ENCODE peak calls at places on chromosomes 11 and 22, in ten cellular contexts. F is CD4-positive, alpha-beta T cell; I is ureter; Z is nephron progenitor cell; H is T-helper 22 cell; N is colonic mucosa; W is T-helper 1 cell; E is hepatocyte; R is HFF-Myc; G is iPS-NIHi11. A is an unnamed sample.

GRCh38 chr11:86896486-86896885 is 58.7 kb downstream of the FZD4 start:
- DNase-seq in F (no peak), I (no peak), Z (no peak), H (no peak), N (no peak), W (no peak), E (no peak), R (peak; percentile 69), G (no peak), A (no peak)

GRCh38 chr11:124865902-124866851 is 945 bp downstream of the ROBO3 start:
- DNase-seq in F (no peak), I (no peak), Z (peak; percentile 81), H (peak; percentile 9), N (peak; percentile 47), W (no peak), E (peak; percentile 71), R (no peak), G (peak; percentile 81), A (no peak)

GRCh38 chr22:28283025-28283654 is 364.1 kb upstream of the PITPNB start:
- DNase-seq in F (no peak), I (no peak), Z (no peak), H (no peak), N (no peak), W (no peak), E (no peak), R (no peak), G (no peak), A (no peak)

GRCh38 chr22:28034760-28035401 is 115.8 kb upstream of the PITPNB start:
- DNase-seq in F (peak; percentile 25), I (peak; percentile 79), Z (no peak), H (no peak), N (peak; percentile 39), W (no peak), E (peak; percentile 54), R (peak; percentile 44), G (no peak), A (no peak)

GRCh38 chr22:48700566-48701295 is 1126.9 kb downstream of the BRD1 start:
- DNase-seq in F (no peak), I (no peak), Z (no peak), H (no peak), N (no peak), W (no peak), E (no peak), R (no peak), G (no peak), A (no peak)

GRCh38 chr11:86218125-86219081 is 26.1 kb upstream of the EED start:
- DNase-seq in F (peak; percentile 26), I (peak; percentile 75), Z (peak; percentile 65), H (peak; percentile 11), N (peak; percentile 83), W (no peak), E (peak; percentile 83), R (peak; percentile 51), G (peak; percentile 83), A (no peak)

GRCh38 chr11:126310992-126311310 is 7.1 kb downstream of the DCPS start:
- DNase-seq in F (no peak), I (no peak), Z (no peak), H (no peak), N (no peak), W (no peak), E (no peak), R (no peak), G (no peak), A (no peak)

GRCh38 chr22:29048822-29049654 is 12.6 kb downstream of the C22orf31 start:
- DNase-seq in F (no peak), I (no peak), Z (no peak), H (no peak), N (no peak), W (no peak), E (no peak), R (no peak), G (no peak), A (no peak)

GRCh38 chr11:103326070-103326794 is 217.0 kb downstream of the DYNC2H1 start:
- DNase-seq in F (no peak), I (no peak), Z (peak; percentile 44), H (no peak), N (peak; percentile 32), W (no peak), E (peak; percentile 69), R (peak; percentile 65), G (peak; percentile 77), A (no peak)

GRCh38 chr11:2991477-2992233 is 474 bp downstream of the NAP1L4 start:
- DNase-seq in F (no peak), I (no peak), Z (no peak), H (no peak), N (peak; percentile 54), W (no peak), E (peak; percentile 85), R (no peak), G (peak; percentile 84), A (no peak)

GRCh38 chr11:132055296-132055695 is 684.9 kb downstream of the NTM start:
- DNase-seq in F (no peak), I (no peak), Z (no peak), H (no peak), N (no peak), W (no peak), E (no peak), R (no peak), G (no peak), A (no peak)

GRCh38 chr11:71383461-71383860 is 64.7 kb downstream of the DHCR7 start:
- DNase-seq in F (no peak), I (no peak), Z (no peak), H (no peak), N (no peak), W (no peak), E (no peak), R (no peak), G (no peak), A (no peak)

GRCh38 chr11:120807414-120808150 is 216.3 kb upstream of the TBCEL start:
- DNase-seq in F (no peak), I (no peak), Z (no peak), H (no peak), N (no peak), W (no peak), E (peak; percentile 51), R (peak; percentile 46), G (peak; percentile 75), A (no peak)

GRCh38 chr11:12625438-12626071 is 48.7 kb upstream of the TEAD1 start:
- DNase-seq in F (no peak), I (no peak), Z (no peak), H (no peak), N (no peak), W (no peak), E (no peak), R (peak; percentile 70), G (no peak), A (no peak)

GRCh38 chr11:1476946-1477736 is 9.4 kb downstream of the MOB2 start:
- DNase-seq in F (no peak), I (no peak), Z (no peak), H (no peak), N (no peak), W (no peak), E (no peak), R (no peak), G (no peak), A (no peak)

GRCh38 chr11:8786933-8787332 is 104.3 kb downstream of the RPL27A start:
- DNase-seq in F (no peak), I (no peak), Z (no peak), H (no peak), N (no peak), W (no peak), E (no peak), R (no peak), G (no peak), A (no peak)

GRCh38 chr11:61007971-61008896 is 36.8 kb downstream of the CD6 start:
- DNase-seq in F (no peak), I (no peak), Z (peak; percentile 73), H (no peak), N (peak; percentile 56), W (no peak), E (peak; percentile 30), R (no peak), G (peak; percentile 89), A (no peak)

GRCh38 chr11:14376920-14377319 is 17.9 kb upstream of the RRAS2 start:
- DNase-seq in F (no peak), I (no peak), Z (no peak), H (no peak), N (no peak), W (no peak), E (peak; percentile 21), R (no peak), G (no peak), A (no peak)

GRCh38 chr11:21723681-21724080 is 469.2 kb upstream of the ANO5 start:
- DNase-seq in F (no peak), I (no peak), Z (no peak), H (no peak), N (no peak), W (no peak), E (no peak), R (no peak), G (no peak), A (no peak)